ENCODE peak calls at places on chromosome 1, in seven cellular contexts. P, R, O, V, F, U and H are unnamed samples.

GRCh38 chr1:175511496-175511895 is 231.9 kb downstream of the TNR start:
- DNase-seq in P (no peak), R (no peak), O (no peak), V (no peak), F (no peak), U (no peak), H (no peak)

GRCh38 chr1:109807822-109808680 is 44.3 kb upstream of the EPS8L3 start:
- DNase-seq in P (no peak), R (no peak), O (no peak), V (no peak), F (no peak), U (no peak), H (no peak)

GRCh38 chr1:203395746-203396145 is 44.8 kb upstream of the FMOD start:
- DNase-seq in P (no peak), R (no peak), O (no peak), V (no peak), F (no peak), U (no peak), H (no peak)

GRCh38 chr1:201531551-201532425 is 7.1 kb upstream of the NAV1 start:
- DNase-seq in P (peak; percentile 44), R (peak; percentile 14), O (no peak), V (peak; percentile 27), F (no peak), U (no peak), H (no peak)

GRCh38 chr1:170730443-170730842 is 66.5 kb downstream of the PRRX1 start:
- DNase-seq in P (peak; percentile 35), R (no peak), O (no peak), V (no peak), F (no peak), U (no peak), H (no peak)

GRCh38 chr1:201628490-201628889 is 89.6 kb downstream of the NAV1 start:
- DNase-seq in P (peak; percentile 21), R (no peak), O (no peak), V (no peak), F (no peak), U (no peak), H (peak; percentile 64)

GRCh38 chr1:20721117-20722061 is 3.6 kb upstream of the KIF17 start:
- DNase-seq in P (no peak), R (peak; percentile 3), O (no peak), V (no peak), F (no peak), U (no peak), H (peak; percentile 16)

GRCh38 chr1:10299174-10299573 is 88.8 kb downstream of the KIF1B start:
- DNase-seq in P (no peak), R (no peak), O (no peak), V (no peak), F (no peak), U (no peak), H (no peak)

GRCh38 chr1:240149488-240150094 is 57.9 kb downstream of the FMN2 start:
- DNase-seq in P (peak; percentile 45), R (peak; percentile 36), O (no peak), V (peak; percentile 81), F (no peak), U (peak; percentile 39), H (no peak)